ENCODE peak calls at places on chromosomes 2 and 18, in five cellular contexts. F is K562, L is NB4, V is heart left ventricle, S is sigmoid colon. K is an unnamed sample.

GRCh38 chr2:195252018-195252417 is 405.0 kb upstream of the SLC39A10 start:
- DNase-seq in F (no peak), L (peak; percentile 7), V (no peak), S (no peak), K (no peak)

GRCh38 chr2:45287040-45287439 is 277.8 kb upstream of the SIX2 start:
- DNase-seq in F (no peak), L (no peak), V (no peak), S (no peak), K (no peak)

GRCh38 chr18:77206676-77207370 is 42.8 kb upstream of the GALR1 start:
- DNase-seq in F (no peak), L (peak; percentile 67), V (peak; percentile 80), S (peak; percentile 86), K (peak; percentile 75)

GRCh38 chr2:8488001-8488738 is 193.7 kb upstream of the ID2 start:
- DNase-seq in F (no peak), L (no peak), V (no peak), S (peak; percentile 45), K (no peak)

GRCh38 chr2:141630531-141630930 is 500.3 kb downstream of the LRP1B start:
- DNase-seq in F (no peak), L (no peak), V (no peak), S (no peak), K (no peak)

GRCh38 chr18:3794537-3795348 is 344.8 kb downstream of the TGIF1 start:
- DNase-seq in F (no peak), L (no peak), V (peak; percentile 31), S (no peak), K (no peak)

GRCh38 chr2:207256476-207257207 is 90.9 kb upstream of the KLF7 start:
- DNase-seq in F (no peak), L (peak; percentile 41), V (no peak), S (no peak), K (no peak)

GRCh38 chr2:1891971-1892486 is 147.7 kb upstream of the PXDN start:
- DNase-seq in F (no peak), L (no peak), V (no peak), S (no peak), K (no peak)

GRCh38 chr2:85673736-85674375 is 5.9 kb upstream of the SFTPB start:
- DNase-seq in F (no peak), L (no peak), V (no peak), S (peak; percentile 9), K (peak; percentile 65)

GRCh38 chr18:48951448-48952286 is 902 bp upstream of the SMAD7 start:
- DNase-seq in F (peak; percentile 79), L (peak; percentile 90), V (peak; percentile 91), S (peak; percentile 95), K (no peak)
- TF ChIP-seq POLR2A in F (no peak), L (peak; percentile 34), V (no peak), S (peak; percentile 15), K (no peak)

DNA sequence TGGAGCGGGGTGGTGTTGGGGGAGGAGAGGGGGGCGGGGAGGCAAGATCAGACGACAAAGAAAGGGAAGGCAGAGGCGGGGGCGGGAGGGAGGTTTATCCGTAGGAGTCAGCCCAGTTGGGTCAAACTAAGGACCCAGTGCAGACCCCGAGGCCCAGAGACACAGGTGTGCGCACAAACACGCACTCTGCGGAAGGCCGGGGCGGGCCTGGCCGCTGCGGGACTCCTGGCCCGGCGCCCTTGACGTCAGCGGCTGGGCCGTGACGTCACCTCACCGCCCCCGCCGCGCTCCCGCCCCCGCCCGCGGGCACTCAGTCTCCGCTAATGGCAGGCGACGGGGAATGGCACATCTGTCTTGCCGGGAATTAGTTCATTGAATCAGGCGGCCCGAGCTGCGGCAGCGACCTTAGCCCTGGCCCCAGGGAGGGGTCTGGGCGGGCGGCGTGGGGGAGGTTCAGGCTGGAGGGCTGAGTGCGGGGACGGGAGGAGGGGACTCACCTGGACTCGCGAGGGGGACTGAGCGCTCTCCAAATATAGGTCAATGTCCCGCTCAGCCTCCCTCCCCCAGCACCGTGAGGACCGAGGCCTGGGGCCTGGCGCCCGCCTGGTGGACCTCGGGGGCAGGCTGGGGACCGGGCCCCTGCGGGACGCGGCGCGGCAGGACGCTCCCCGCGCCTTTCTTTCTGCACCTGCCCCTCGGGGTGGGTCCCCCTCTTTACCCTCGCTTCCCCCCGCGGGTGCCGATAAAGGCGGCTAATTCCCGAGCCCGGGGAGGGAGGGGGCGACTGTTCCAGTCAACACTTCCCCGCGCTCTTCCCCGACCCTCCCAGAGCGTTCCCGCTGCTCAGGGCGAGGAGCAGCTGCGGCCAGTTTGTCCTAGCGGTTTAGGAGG is 15.5 kb upstream of the ECEL1 start:
- DNase-seq in F (peak; percentile 70), L (peak; percentile 25), V (peak; percentile 53), S (no peak), K (no peak)
- H3K4me3 ChIP-seq in F (no peak overlapping the region), L (no peak overlapping the region), V (peak overlapping the region; percentile 50), S (peak overlapping the region; percentile 60), K (peak overlapping the region; percentile 38)

GRCh38 chr18:64032312-64032711 is 62.4 kb downstream of the SERPINB8 start:
- DNase-seq in F (no peak), L (no peak), V (no peak), S (no peak), K (no peak)

GRCh38 chr18:64026350-64026749 is 56.5 kb downstream of the SERPINB8 start:
- DNase-seq in F (no peak), L (no peak), V (no peak), S (no peak), K (no peak)

DNA sequence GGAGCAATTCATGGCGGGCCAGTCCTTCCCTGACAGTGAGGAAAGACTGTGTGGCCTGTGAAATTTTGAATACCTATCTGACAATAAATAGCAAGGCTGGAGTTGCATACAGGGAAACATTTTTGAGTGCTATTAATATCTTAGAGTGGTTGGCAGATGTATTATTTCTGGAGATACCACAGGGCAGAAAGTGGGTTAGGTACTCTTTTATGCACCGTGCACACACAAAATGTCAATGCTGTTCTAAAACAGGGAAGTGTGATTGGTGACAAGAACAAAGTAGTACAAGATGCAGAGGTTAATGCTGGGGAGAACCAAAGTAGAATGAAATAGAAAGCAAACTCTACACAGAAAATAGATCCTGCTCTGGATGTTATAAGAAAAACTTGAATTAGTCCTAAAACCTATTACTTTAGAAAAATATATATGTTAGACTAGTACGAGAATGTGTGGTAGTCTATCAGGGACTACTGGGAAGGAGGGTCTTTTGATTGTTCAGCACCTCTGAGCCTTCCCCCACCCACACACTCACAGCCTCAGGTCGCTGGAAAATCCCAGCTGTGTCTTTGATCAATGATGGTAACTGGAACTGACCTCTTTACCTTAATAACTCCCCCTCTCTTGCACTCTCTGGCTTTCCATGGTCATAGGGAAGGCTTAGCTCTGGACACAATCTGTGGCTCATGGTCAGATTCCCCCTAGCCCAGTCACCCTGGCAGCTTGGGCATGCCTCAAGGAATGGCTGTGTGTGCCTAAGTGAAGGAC is 58.2 kb downstream of the SERPINB8 start:
- DNase-seq in F (no peak), L (no peak), V (no peak), S (no peak), K (no peak)
- TF ChIP-seq POLR2A in F (no peak), L (no peak), V (no peak), S (no peak), K (no peak)

DNA sequence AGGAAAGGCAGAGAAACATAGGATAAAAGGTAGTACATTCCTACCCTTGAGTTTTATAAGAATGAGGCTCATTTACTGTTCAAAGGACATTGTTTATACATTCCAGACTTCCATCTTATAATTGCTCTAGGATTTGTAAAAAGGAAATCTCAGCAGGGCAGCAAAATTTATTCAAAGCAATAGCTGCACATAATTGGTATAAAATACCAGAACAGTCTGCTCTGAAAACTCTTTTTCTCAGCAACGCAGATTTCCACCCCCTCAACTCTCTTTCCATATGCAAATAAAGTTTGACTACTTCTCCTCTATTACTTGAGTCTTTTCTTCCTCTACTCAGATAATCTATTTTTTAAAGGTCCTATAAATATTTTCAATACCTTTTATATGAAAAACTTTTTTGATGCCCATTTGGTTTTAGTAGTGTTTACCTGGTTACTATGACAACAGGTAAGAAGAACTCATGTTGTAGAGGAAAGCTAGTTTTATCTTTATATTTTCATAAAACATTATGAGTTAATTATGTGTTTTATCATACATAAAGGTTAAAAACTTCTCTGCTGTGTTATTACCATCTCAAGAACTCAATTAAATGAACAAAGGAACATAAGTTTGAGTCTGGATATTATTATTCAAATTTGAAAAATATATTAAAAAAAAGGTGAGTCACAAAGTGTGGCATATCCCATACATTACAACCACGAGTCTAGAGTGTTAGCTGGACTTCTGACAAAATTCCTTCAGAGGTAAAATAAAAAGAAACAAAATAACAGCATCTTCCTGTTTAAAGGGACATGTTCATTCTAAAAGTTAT is 19.9 kb downstream of the RBMS1 start:
- DNase-seq in F (no peak), L (no peak), V (no peak), S (no peak), K (no peak)
- H3K4me3 ChIP-seq in F (no peak overlapping the region), L (no peak overlapping the region), V (no peak overlapping the region), S (no peak overlapping the region), K (no peak overlapping the region)